ENCODE peak calls at places on chromosome 2, in four cellular contexts. K is stimulated activated CD8-positive, alpha-beta memory T cell treated with anti-CD3 and anti-CD28 coated beads, Interleukin-7, amount 100 ng/mL, for 1 hour; C is fibroblast of lung; Y is WTC11. R is an unnamed sample.

GRCh38 chr2:72757177-72757775 is 68.6 kb downstream of the EXOC6B start:
- DNase-seq in K (no peak), C (peak), Y (no peak), R (no peak)

GRCh38 chr2:72150157-72150960 is 2.7 kb upstream of the CYP26B1 start:
- DNase-seq in C (peak), Y (peak), K (peak), R (no peak)

GRCh38 chr2:180823546-180824141 is 156.8 kb upstream of the UBE2E3 start:
- DNase-seq in Y (no peak), C (peak), K (no peak), R (no peak)

GRCh38 chr2:3741372-3741771 is 38.0 kb downstream of the DCDC2C start:
- DNase-seq in K (no peak), C (no peak), Y (no peak), R (no peak)

GRCh38 chr2:221529177-221529942 is 42.7 kb downstream of the EPHA4 start:
- DNase-seq in K (no peak), Y (no peak), C (peak), R (no peak)

GRCh38 chr2:3265981-3266726 is 111.5 kb downstream of the EIPR1 start:
- DNase-seq in Y (peak), C (no peak), K (no peak), R (no peak)

GRCh38 chr2:195709901-195710300 is 52.9 kb downstream of the SLC39A10 start:
- DNase-seq in K (no peak), Y (no peak), C (no peak), R (no peak)

GRCh38 chr2:174171686-174172445 is 76.5 kb downstream of the OLA1 start:
- DNase-seq in Y (no peak), C (no peak), K (no peak), R (no peak)

GRCh38 chr2:23350026-23350791 is 34.8 kb upstream of the KLHL29 start:
- DNase-seq in K (no peak), Y (no peak), C (no peak), R (no peak)

GRCh38 chr2:188811522-188811921 is 162.7 kb upstream of the COL3A1 start:
- DNase-seq in C (peak), K (no peak), Y (no peak), R (no peak)

R was measured in esophagus squamous epithelium.